ENCODE peak calls at places on chromosomes 2 and 18, in six cellular contexts. D is AG04450; F is stimulated activated CD4-positive, alpha-beta T cell treated with anti-CD3 and anti-CD28 coated beads, Interleukin-12 subunit alpha, Interleukin-12 subunit beta, amount 100 ng/mL, for 4 hours; S is stimulated activated naive B cell treated with anti-CD40 and anti-IgM and Interleukin-4, amounts not matched to agents 10 μg/mL and 1 μg/mL and 100 μg/mL, for 72 hours; U is HT-29; L is NCI-H510A treated with DMSO at 0.1 percent for 48 hours. O is an unnamed sample.

GRCh38 chr2:98128556-98129109 is 41.7 kb downstream of the VWA3B start:
- DNase-seq in U (no peak), L (no peak), S (no peak), D (no peak), F (no peak), O (no peak)

GRCh38 chr2:33297748-33298035 is 178.8 kb upstream of the RASGRP3 start:
- DNase-seq in F (no peak), D (no peak), L (no peak), U (no peak), S (no peak), O (peak)

GRCh38 chr2:28247326-28247725 is 145.3 kb upstream of the FOSL2 start:
- DNase-seq in F (no peak), L (no peak), D (no peak), U (no peak), S (no peak), O (no peak)

GRCh38 chr18:33839452-33840225 is 261.6 kb downstream of the ASXL3 start:
- DNase-seq in D (no peak), S (no peak), F (no peak), U (peak), L (peak), O (peak)

GRCh38 chr2:15561574-15562344 is 625 bp upstream of the NBAS start:
- DNase-seq in S (no peak), U (peak), F (peak), D (no peak), L (peak), O (no peak)

GRCh38 chr18:79963658-79964329 is 649 bp upstream of the HSBP1L1 start:
- DNase-seq in L (no peak), S (no peak), D (no peak), F (no peak), U (no peak), O (no peak)

GRCh38 chr18:78140294-78140693 is 839.3 kb upstream of the SALL3 start:
- DNase-seq in L (no peak), U (no peak), D (no peak), F (no peak), S (no peak), O (no peak)

GRCh38 chr2:60565472-60565871 is 12.0 kb upstream of the BCL11A start:
- DNase-seq in L (no peak), S (no peak), F (no peak), U (no peak), D (no peak), O (peak)

GRCh38 chr2:45643543-45644542 is 7.6 kb upstream of the PRKCE start:
- DNase-seq in D (no peak), L (peak), F (peak), S (peak), U (peak), O (peak)